ENCODE peak calls at places on chromosomes 4 and X, in five cellular contexts. M is heart left ventricle, Q is omental fat pad, H is bronchial epithelial cell, P is HepG2. S is an unnamed sample.

GRCh38 chrX:13373807-13374187 is 53.9 kb upstream of the ATXN3L start:
- DNase-seq in Q (no peak), P (no peak), H (peak), M (no peak), S (no peak)

GRCh38 chr4:99275050-99275449 is 15.7 kb downstream of the ADH1A start:
- DNase-seq in P (no peak), H (no peak), Q (no peak), M (no peak), S (no peak)

GRCh38 chr4:83852085-83852451 is 316.2 kb downstream of the GPAT3 start:
- DNase-seq in H (peak), M (no peak), Q (no peak), P (peak), S (no peak)

GRCh38 chr4:143391895-143392294 is 55.2 kb downstream of the GAB1 start:
- DNase-seq in H (no peak), P (no peak), Q (no peak), M (no peak), S (no peak)

GRCh38 chr4:169147217-169147616 is 123.5 kb downstream of the SH3RF1 start:
- DNase-seq in M (no peak), Q (no peak), P (no peak), H (peak), S (no peak)

GRCh38 chr4:40526741-40527140 is 102.9 kb downstream of the RBM47 start:
- DNase-seq in P (no peak), H (no peak), M (no peak), Q (no peak), S (no peak)

GRCh38 chr4:149145803-149146202 is 669.8 kb downstream of the IQCM start:
- DNase-seq in H (peak), P (no peak), Q (no peak), M (no peak), S (no peak)

GRCh38 chrX:154490021-154490413 is 412 bp downstream of the SLC10A3 start:
- DNase-seq in M (no peak), P (no peak), Q (no peak), H (peak), S (peak)

GRCh38 chrX:13131511-13132137 is 87.2 kb upstream of the FAM9C start:
- DNase-seq in H (no peak), P (peak), M (no peak), Q (no peak), S (no peak)

GRCh38 chr4:8778301-8778700 is 93.3 kb downstream of the HMX1 start:
- DNase-seq in H (no peak), P (no peak), M (peak), Q (no peak), S (no peak)

GRCh38 chrX:27446423-27446822 is 16.7 kb downstream of the PPP4R3C start:
- DNase-seq in M (no peak), H (no peak), P (peak), Q (no peak), S (no peak)

GRCh38 chr4:112231779-112232713 is at the start of gene AP1AR:
- DNase-seq in H (peak), P (peak), Q (peak), M (peak), S (peak)

GRCh38 chr4:39637572-39638357 is 900 bp downstream of the SMIM14 start:
- DNase-seq in M (peak), H (peak), P (peak), Q (peak), S (no peak)

GRCh38 chr4:5706486-5707290 is 1.7 kb downstream of the EVC2 start:
- DNase-seq in M (no peak), H (no peak), Q (no peak), P (no peak), S (no peak)

GRCh38 chrX:78624884-78625283 is 34.2 kb downstream of the RTL3 start:
- DNase-seq in H (no peak), P (no peak), Q (no peak), M (no peak), S (no peak)

GRCh38 chrX:103175944-103176753 is 38.8 kb upstream of the BEX4 start:
- DNase-seq in Q (peak), P (peak), M (no peak), H (peak), S (no peak)

GRCh38 chr4:165875446-165875845 is 2.4 kb downstream of the TLL1 start:
- DNase-seq in H (no peak), M (no peak), P (no peak), Q (no peak), S (no peak)

GRCh38 chrX:6708041-6708440 is 173.1 kb upstream of the VCX3A start:
- DNase-seq in Q (no peak), M (no peak), H (no peak), P (no peak), S (no peak)

GRCh38 chr4:109576462-109576861 is 16.4 kb downstream of the MCUB start:
- DNase-seq in H (no peak), Q (no peak), P (no peak), M (no peak), S (no peak)

GRCh38 chr4:180437601-180438000 is 1805.6 kb upstream of the TENM3 start:
- DNase-seq in Q (no peak), M (no peak), P (no peak), H (no peak), S (no peak)

GRCh38 chrX:1481636-1482529 is 29.2 kb upstream of the ASMTL start:
- DNase-seq in H (peak), M (peak), Q (no peak), P (peak), S (peak)

GRCh38 chr4:71833175-71833900 is 49.5 kb upstream of the GC start:
- DNase-seq in H (peak), Q (no peak), M (peak), P (no peak), S (no peak)

GRCh38 chr4:151407466-151408379 is 1.3 kb upstream of the FHIP1A start:
- DNase-seq in H (no peak), P (no peak), M (no peak), Q (no peak), S (no peak)

GRCh38 chr4:169253087-169253675 is 17.6 kb downstream of the SH3RF1 start:
- DNase-seq in M (no peak), P (no peak), H (no peak), Q (no peak), S (no peak)

GRCh38 chr4:89868999-89869589 is 25.6 kb upstream of the MMRN1 start:
- DNase-seq in Q (no peak), H (peak), P (no peak), M (no peak), S (no peak)

GRCh38 chr4:119647558-119647957 is 19.0 kb upstream of the PDE5A start:
- DNase-seq in Q (no peak), P (no peak), M (no peak), H (peak), S (no peak)

GRCh38 chrX:12360389-12360788 is 222.1 kb downstream of the FRMPD4 start:
- DNase-seq in P (no peak), H (peak), Q (no peak), M (no peak), S (no peak)

GRCh38 chr4:139666735-139667266 is 1.2 kb downstream of the MGST2 start:
- DNase-seq in P (peak), Q (no peak), H (peak), M (no peak), S (no peak)

GRCh38 chr4:108168213-108168671 is 490 bp downstream of the LEF1 start:
- DNase-seq in P (no peak), Q (no peak), H (no peak), M (no peak), S (no peak)

GRCh38 chr4:827209-828081 is 1.5 kb upstream of the CPLX1 start:
- DNase-seq in Q (no peak), P (no peak), M (no peak), H (no peak), S (peak)

GRCh38 chr4:54482529-54482961 is 175.2 kb upstream of the KIT start:
- DNase-seq in M (no peak), Q (no peak), P (no peak), H (no peak), S (no peak)

GRCh38 chr4:17597517-17597916 is 16.9 kb upstream of the MED28 start:
- DNase-seq in P (no peak), M (no peak), H (peak), Q (no peak), S (no peak)

GRCh38 chr4:2255501-2256155 is 6.3 kb downstream of the MXD4 start:
- DNase-seq in P (no peak), H (no peak), Q (peak), M (peak), S (peak)

GRCh38 chr4:30744957-30745640 is 24.9 kb downstream of the PCDH7 start:
- DNase-seq in Q (no peak), M (no peak), P (no peak), H (no peak), S (no peak)

GRCh38 chr4:148214529-148215166 is 227.6 kb downstream of the NR3C2 start:
- DNase-seq in M (peak), Q (no peak), H (peak), P (no peak), S (no peak)

GRCh38 chr4:2813446-2814405 is 20.8 kb downstream of the SH3BP2 start:
- DNase-seq in H (no peak), P (no peak), M (no peak), Q (no peak), S (no peak)

GRCh38 chr4:2907706-2908293 is 55.4 kb downstream of the NOP14 start:
- DNase-seq in M (peak), Q (no peak), P (peak), H (no peak), S (no peak)

GRCh38 chrX:109920325-109920724 is 82.6 kb upstream of the TMEM164 start:
- DNase-seq in P (no peak), M (no peak), H (no peak), Q (no peak), S (no peak)

GRCh38 chr4:66430856-66431255 is 760.6 kb upstream of the EPHA5 start:
- DNase-seq in Q (no peak), M (no peak), H (peak), P (no peak), S (no peak)

DNA sequence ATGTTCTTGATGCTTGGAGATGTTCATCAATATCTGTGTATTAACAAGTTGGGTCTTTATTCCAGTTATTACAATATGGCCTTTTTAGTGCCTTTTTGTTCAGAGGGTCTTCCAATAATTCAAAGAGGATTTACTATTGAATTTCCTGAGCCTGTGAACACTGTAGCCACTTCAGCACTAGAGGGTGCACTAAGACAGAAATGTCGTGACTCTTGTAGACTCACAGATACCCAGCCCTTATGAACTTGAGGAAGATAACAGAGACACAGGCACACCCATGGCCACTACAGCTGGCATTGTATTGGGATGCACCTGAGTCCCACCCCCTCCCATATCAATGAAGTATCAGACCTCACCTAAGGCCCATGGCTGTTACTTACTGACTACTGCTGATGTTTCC is 54.4 kb upstream of the ACTRT1 start:
- DNase-seq in M (no peak), Q (no peak), P (peak), H (peak), S (no peak)
- TF ChIP-seq CTCF in M (no peak), Q (no peak), P (peak), H (peak), S (peak)

DNA sequence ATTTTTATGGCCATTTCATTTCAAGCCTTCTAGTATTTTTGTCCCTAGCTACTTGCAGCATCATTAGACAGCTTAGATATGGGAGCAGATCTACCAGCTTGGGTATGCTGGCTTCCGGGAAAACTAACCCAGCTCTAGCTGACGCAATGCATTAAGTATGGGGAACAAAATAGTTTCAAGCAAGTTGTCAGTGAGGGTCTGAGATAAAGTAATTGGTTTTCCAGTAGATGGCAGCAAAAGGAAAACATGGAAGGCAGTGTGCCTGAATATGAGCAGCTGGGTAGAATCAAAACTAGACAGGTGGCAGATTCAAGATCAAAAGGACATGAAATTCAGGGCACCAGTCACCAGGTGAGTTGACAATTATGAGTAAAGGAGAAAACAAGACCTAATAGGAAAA is 340.9 kb upstream of the CTSO start:
- DNase-seq in P (peak), M (peak), H (peak), Q (no peak), S (no peak)
- TF ChIP-seq CTCF in P (peak), M (no peak), H (no peak), Q (no peak), S (peak)

GRCh38 chrX:150365953-150366911 is 3.1 kb downstream of the MAMLD1 start:
- DNase-seq in H (no peak), P (no peak), M (peak), Q (no peak), S (peak)

GRCh38 chrX:150366951-150367545 is 3.9 kb downstream of the MAMLD1 start:
- DNase-seq in Q (no peak), P (no peak), M (no peak), H (no peak), S (no peak)

GRCh38 chrX:150363561-150364346 is 637 bp downstream of the MAMLD1 start:
- DNase-seq in Q (no peak), H (no peak), M (no peak), P (no peak), S (no peak)

GRCh38 chrX:150364347-150365050 is 1.4 kb downstream of the MAMLD1 start:
- DNase-seq in P (no peak), H (no peak), Q (no peak), M (no peak), S (no peak)

GRCh38 chrX:150365051-150365952 is 2.2 kb downstream of the MAMLD1 start:
- DNase-seq in M (peak), P (no peak), H (no peak), Q (no peak), S (peak)
- TF ChIP-seq CTCF in M (peak), P (peak), H (peak), Q (no peak), S (peak)

DNA sequence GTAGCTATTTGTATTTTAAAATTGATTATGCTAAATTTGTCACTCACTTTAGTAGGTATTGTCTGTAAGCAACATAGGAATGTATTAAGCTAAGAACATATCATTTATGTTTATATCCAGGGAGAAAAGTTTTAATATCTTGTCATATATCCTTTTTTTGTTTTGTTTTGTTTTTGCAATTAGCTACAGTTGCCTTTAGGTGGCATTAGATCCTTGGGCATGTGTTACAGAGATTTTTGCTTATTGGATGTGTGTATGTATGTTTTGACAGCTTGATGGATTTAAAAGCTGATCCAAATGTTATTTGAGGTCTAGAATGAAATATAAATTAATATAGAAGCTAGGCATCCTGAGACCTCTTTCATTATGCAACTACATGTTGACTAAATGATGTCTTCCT is 36.1 kb upstream of the OTUD4 start:
- DNase-seq in M (no peak), H (peak), P (no peak), Q (no peak), S (no peak)
- TF ChIP-seq CTCF in M (peak), H (peak), P (peak), Q (no peak), S (peak)

GRCh38 chrX:150531467-150531866 is 37.0 kb upstream of the MTM1 start:
- DNase-seq in H (no peak), P (no peak), Q (no peak), M (no peak), S (no peak)

GRCh38 chrX:150530821-150531220 is 37.6 kb upstream of the MTM1 start:
- DNase-seq in H (no peak), M (no peak), Q (no peak), P (no peak), S (no peak)

GRCh38 chrX:150533863-150534262 is 34.6 kb upstream of the MTM1 start:
- DNase-seq in P (no peak), M (no peak), H (peak), Q (no peak), S (no peak)

GRCh38 chrX:150540965-150541364 is 27.5 kb upstream of the MTM1 start:
- DNase-seq in Q (no peak), P (no peak), H (no peak), M (no peak), S (no peak)

DNA sequence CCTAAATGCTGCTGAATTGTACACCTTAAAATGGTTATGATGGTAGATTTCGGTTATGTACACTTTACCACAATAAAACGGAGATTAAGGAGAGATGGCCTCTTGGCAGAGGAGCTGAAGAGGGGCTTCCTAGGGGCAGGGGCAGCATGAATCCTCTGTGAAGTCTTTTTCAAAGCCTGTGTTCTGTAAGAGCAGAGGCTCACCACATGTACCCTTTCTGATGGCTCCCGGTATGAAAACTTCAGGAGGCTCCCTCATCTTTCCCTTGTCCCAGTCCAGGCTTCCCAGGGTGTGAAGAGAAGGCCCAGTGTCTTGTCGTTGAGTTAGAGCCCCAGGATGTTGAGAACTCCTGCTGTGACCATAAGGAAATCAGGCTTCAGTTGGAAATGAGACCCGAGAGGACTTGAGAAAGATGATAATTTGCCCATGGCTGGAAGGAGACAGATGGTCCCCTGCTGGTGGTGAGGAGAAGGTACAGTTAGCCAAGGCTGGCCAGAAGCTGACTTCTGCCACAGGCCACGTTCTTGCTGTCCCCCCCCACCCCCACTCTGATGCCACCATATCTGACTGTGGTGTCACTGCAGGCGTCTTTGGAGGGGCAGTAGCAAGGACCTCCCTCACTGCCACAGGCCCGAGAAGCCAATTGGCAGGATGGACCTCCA is 31.8 kb upstream of the MTM1 start:
- DNase-seq in M (no peak), P (no peak), Q (no peak), H (no peak), S (no peak)
- TF ChIP-seq CTCF in M (no peak), P (peak), Q (no peak), H (no peak), S (no peak)

DNA sequence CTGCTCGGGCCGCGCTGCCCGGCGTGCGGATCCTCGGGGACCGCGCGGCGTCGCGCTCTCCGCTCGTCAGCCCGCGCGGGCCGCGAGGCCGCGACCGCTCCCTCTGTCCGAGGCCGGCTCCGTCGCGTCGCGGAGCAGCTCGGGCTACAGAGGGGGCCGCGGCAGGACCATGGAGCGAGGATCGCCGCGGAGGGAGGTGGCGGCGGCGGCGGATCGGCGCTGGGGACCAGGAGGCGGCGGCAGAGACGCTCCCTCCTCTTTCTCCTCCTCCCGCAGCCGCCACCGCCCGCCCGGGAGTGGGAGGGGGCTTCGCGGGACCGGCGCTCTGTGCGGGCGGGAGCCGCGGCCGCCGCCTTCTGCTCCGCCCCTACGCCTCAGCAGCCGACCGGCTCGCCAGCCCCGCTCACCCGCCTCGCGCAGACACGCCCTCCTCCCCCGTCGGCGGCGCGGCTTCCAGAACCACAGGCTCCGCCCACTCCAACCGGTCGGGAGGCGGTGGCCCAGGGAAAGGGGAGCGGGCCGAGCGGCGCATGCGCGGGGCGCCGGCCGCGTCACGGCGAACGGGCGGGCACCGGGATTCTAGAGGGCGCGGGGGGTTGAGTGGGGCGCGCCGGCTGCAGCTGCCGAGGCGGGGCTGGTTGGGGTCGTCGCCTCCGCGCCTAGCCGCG is at the start of gene CASK:
- DNase-seq in M (peak), P (peak), H (peak), Q (peak), S (peak)
- TF ChIP-seq CTCF in M (no peak), P (no peak), H (no peak), Q (no peak), S (no peak)

DNA sequence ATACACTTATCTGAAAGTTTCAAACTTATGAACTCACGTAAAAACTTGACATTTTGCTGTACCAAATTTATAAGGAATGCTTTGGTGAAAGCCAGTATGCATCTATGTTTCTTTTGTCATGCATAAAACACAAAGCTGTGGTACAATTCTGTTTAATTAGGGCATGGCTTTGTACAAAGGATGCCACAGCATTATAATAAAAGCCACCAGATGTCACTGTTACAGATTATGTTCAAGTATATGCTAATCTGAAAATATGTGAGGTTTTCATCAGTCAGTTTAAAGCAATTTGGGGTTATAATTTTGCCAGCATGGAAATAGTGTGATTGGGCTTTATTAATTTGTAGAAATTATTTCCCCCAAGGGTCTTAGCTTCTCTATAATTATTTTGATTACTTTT is 69.0 kb downstream of the ATOH1 start:
- DNase-seq in H (peak), M (no peak), P (peak), Q (no peak), S (no peak)
- TF ChIP-seq CTCF in H (peak), M (no peak), P (peak), Q (no peak), S (peak)

GRCh38 chr4:48082956-48083355 is 51.1 kb downstream of the TXK start:
- DNase-seq in H (no peak), P (no peak), Q (no peak), M (no peak), S (no peak)
- TF ChIP-seq CTCF in H (no peak), P (no peak), Q (no peak), M (no peak), S (no peak)